ENCODE peak calls at places on chromosomes 12 and 14, in ten cellular contexts. One of them, this sample, is unnamed.

GRCh38 chr14:61653507-61653906 is 41.8 kb upstream of the HIF1A start:
- DNase-seq in colonic mucosa: no peak
- DNase-seq in MCF 10A: peak
- DNase-seq in fibroblast of pulmonary artery: peak
- DNase-seq in CD8-positive, alpha-beta T cell: no peak
- DNase-seq in stomach: no peak
- DNase-seq in transverse colon: no peak
- DNase-seq in A549: no peak
- DNase-seq in neural crest cell: no peak
- DNase-seq in progenitor cell of endocrine pancreas: no peak
- DNase-seq in this sample: no peak

GRCh38 chr14:60965402-60965801 is 15.5 kb downstream of the TRMT5 start:
- DNase-seq in colonic mucosa: no peak
- DNase-seq in MCF 10A: peak
- DNase-seq in fibroblast of pulmonary artery: peak
- DNase-seq in CD8-positive, alpha-beta T cell: no peak
- DNase-seq in stomach: no peak
- DNase-seq in transverse colon: no peak
- DNase-seq in A549: no peak
- DNase-seq in neural crest cell: no peak
- DNase-seq in progenitor cell of endocrine pancreas: no peak
- DNase-seq in this sample: no peak

GRCh38 chr12:40028296-40028695 is 77.6 kb downstream of the SLC2A13 start:
- DNase-seq in colonic mucosa: no peak
- DNase-seq in MCF 10A: peak
- DNase-seq in fibroblast of pulmonary artery: no peak
- DNase-seq in CD8-positive, alpha-beta T cell: no peak
- DNase-seq in stomach: no peak
- DNase-seq in transverse colon: no peak
- DNase-seq in A549: no peak
- DNase-seq in neural crest cell: no peak
- DNase-seq in progenitor cell of endocrine pancreas: no peak
- DNase-seq in this sample: no peak

GRCh38 chr12:9134981-9135628 is 19.4 kb upstream of the A2M start:
- DNase-seq in colonic mucosa: no peak
- DNase-seq in MCF 10A: peak
- DNase-seq in fibroblast of pulmonary artery: no peak
- DNase-seq in CD8-positive, alpha-beta T cell: no peak
- DNase-seq in stomach: no peak
- DNase-seq in transverse colon: no peak
- DNase-seq in A549: peak
- DNase-seq in neural crest cell: no peak
- DNase-seq in progenitor cell of endocrine pancreas: no peak
- DNase-seq in this sample: no peak

GRCh38 chr12:78115889-78116288 is 285.2 kb downstream of the NAV3 start:
- DNase-seq in colonic mucosa: no peak
- DNase-seq in MCF 10A: no peak
- DNase-seq in fibroblast of pulmonary artery: no peak
- DNase-seq in CD8-positive, alpha-beta T cell: no peak
- DNase-seq in stomach: no peak
- DNase-seq in transverse colon: no peak
- DNase-seq in A549: no peak
- DNase-seq in neural crest cell: no peak
- DNase-seq in progenitor cell of endocrine pancreas: no peak
- DNase-seq in this sample: no peak

GRCh38 chr12:67617619-67618018 is 30.9 kb upstream of the DYRK2 start:
- DNase-seq in colonic mucosa: no peak
- DNase-seq in MCF 10A: no peak
- DNase-seq in fibroblast of pulmonary artery: no peak
- DNase-seq in CD8-positive, alpha-beta T cell: no peak
- DNase-seq in stomach: no peak
- DNase-seq in transverse colon: no peak
- DNase-seq in A549: no peak
- DNase-seq in neural crest cell: no peak
- DNase-seq in progenitor cell of endocrine pancreas: no peak
- DNase-seq in this sample: no peak

GRCh38 chr14:96592591-96593388 is 90.6 kb downstream of the PAPOLA start:
- DNase-seq in colonic mucosa: peak
- DNase-seq in MCF 10A: no peak
- DNase-seq in fibroblast of pulmonary artery: peak
- DNase-seq in CD8-positive, alpha-beta T cell: peak
- DNase-seq in stomach: peak
- DNase-seq in transverse colon: peak
- DNase-seq in A549: peak
- DNase-seq in neural crest cell: peak
- DNase-seq in progenitor cell of endocrine pancreas: peak
- DNase-seq in this sample: peak

GRCh38 chr12:24901975-24902461 is 46.9 kb downstream of the BCAT1 start:
- DNase-seq in colonic mucosa: no peak
- DNase-seq in MCF 10A: no peak
- DNase-seq in fibroblast of pulmonary artery: no peak
- DNase-seq in CD8-positive, alpha-beta T cell: no peak
- DNase-seq in stomach: no peak
- DNase-seq in transverse colon: no peak
- DNase-seq in A549: no peak
- DNase-seq in neural crest cell: peak
- DNase-seq in progenitor cell of endocrine pancreas: peak
- DNase-seq in this sample: no peak

GRCh38 chr12:94074970-94075695 is 73.2 kb upstream of the PLXNC1 start:
- DNase-seq in colonic mucosa: peak
- DNase-seq in MCF 10A: peak
- DNase-seq in fibroblast of pulmonary artery: peak
- DNase-seq in CD8-positive, alpha-beta T cell: no peak
- DNase-seq in stomach: peak
- DNase-seq in transverse colon: peak
- DNase-seq in A549: peak
- DNase-seq in neural crest cell: no peak
- DNase-seq in progenitor cell of endocrine pancreas: no peak
- DNase-seq in this sample: no peak

GRCh38 chr14:106185837-106186233 is 659.5 kb downstream of the TMEM121 start:
- DNase-seq in colonic mucosa: peak
- DNase-seq in MCF 10A: peak
- DNase-seq in fibroblast of pulmonary artery: no peak
- DNase-seq in CD8-positive, alpha-beta T cell: peak
- DNase-seq in stomach: peak
- DNase-seq in transverse colon: peak
- DNase-seq in A549: no peak
- DNase-seq in neural crest cell: no peak
- DNase-seq in progenitor cell of endocrine pancreas: no peak
- DNase-seq in this sample: no peak
- TF ChIP-seq CTCF in colonic mucosa: no peak
- TF ChIP-seq CTCF in MCF 10A: no peak
- TF ChIP-seq CTCF in fibroblast of pulmonary artery: no peak
- TF ChIP-seq CTCF in CD8-positive, alpha-beta T cell: peak
- TF ChIP-seq CTCF in stomach: no peak
- TF ChIP-seq CTCF in transverse colon: no peak
- TF ChIP-seq CTCF in A549: no peak
- TF ChIP-seq CTCF in neural crest cell: no peak
- TF ChIP-seq CTCF in progenitor cell of endocrine pancreas: no peak
- TF ChIP-seq CTCF in this sample: no peak

GRCh38 chr12:119412811-119413794 is 78.6 kb downstream of the CCDC60 start:
- DNase-seq in colonic mucosa: peak
- DNase-seq in MCF 10A: peak
- DNase-seq in fibroblast of pulmonary artery: peak
- DNase-seq in CD8-positive, alpha-beta T cell: peak
- DNase-seq in stomach: peak
- DNase-seq in transverse colon: peak
- DNase-seq in A549: peak
- DNase-seq in neural crest cell: peak
- DNase-seq in progenitor cell of endocrine pancreas: peak
- DNase-seq in this sample: peak

GRCh38 chr12:119415714-119416113 is 81.2 kb downstream of the CCDC60 start:
- DNase-seq in colonic mucosa: peak
- DNase-seq in MCF 10A: no peak
- DNase-seq in fibroblast of pulmonary artery: no peak
- DNase-seq in CD8-positive, alpha-beta T cell: no peak
- DNase-seq in stomach: no peak
- DNase-seq in transverse colon: no peak
- DNase-seq in A549: no peak
- DNase-seq in neural crest cell: no peak
- DNase-seq in progenitor cell of endocrine pancreas: no peak
- DNase-seq in this sample: no peak

GRCh38 chr12:119419371-119419770 is 84.8 kb downstream of the CCDC60 start:
- DNase-seq in colonic mucosa: no peak
- DNase-seq in MCF 10A: no peak
- DNase-seq in fibroblast of pulmonary artery: no peak
- DNase-seq in CD8-positive, alpha-beta T cell: no peak
- DNase-seq in stomach: no peak
- DNase-seq in transverse colon: no peak
- DNase-seq in A549: no peak
- DNase-seq in neural crest cell: no peak
- DNase-seq in progenitor cell of endocrine pancreas: no peak
- DNase-seq in this sample: no peak

GRCh38 chr12:119423285-119423684 is 88.8 kb downstream of the CCDC60 start:
- DNase-seq in colonic mucosa: no peak
- DNase-seq in MCF 10A: no peak
- DNase-seq in fibroblast of pulmonary artery: no peak
- DNase-seq in CD8-positive, alpha-beta T cell: no peak
- DNase-seq in stomach: no peak
- DNase-seq in transverse colon: no peak
- DNase-seq in A549: no peak
- DNase-seq in neural crest cell: no peak
- DNase-seq in progenitor cell of endocrine pancreas: no peak
- DNase-seq in this sample: no peak

GRCh38 chr12:119417440-119417839 is 82.9 kb downstream of the CCDC60 start:
- DNase-seq in colonic mucosa: no peak
- DNase-seq in MCF 10A: no peak
- DNase-seq in fibroblast of pulmonary artery: no peak
- DNase-seq in CD8-positive, alpha-beta T cell: no peak
- DNase-seq in stomach: no peak
- DNase-seq in transverse colon: no peak
- DNase-seq in A549: no peak
- DNase-seq in neural crest cell: no peak
- DNase-seq in progenitor cell of endocrine pancreas: no peak
- DNase-seq in this sample: no peak
- TF ChIP-seq CTCF in colonic mucosa: no peak
- TF ChIP-seq CTCF in MCF 10A: no peak
- TF ChIP-seq CTCF in fibroblast of pulmonary artery: no peak
- TF ChIP-seq CTCF in CD8-positive, alpha-beta T cell: no peak
- TF ChIP-seq CTCF in stomach: no peak
- TF ChIP-seq CTCF in transverse colon: no peak
- TF ChIP-seq CTCF in A549: no peak
- TF ChIP-seq CTCF in neural crest cell: no peak
- TF ChIP-seq CTCF in progenitor cell of endocrine pancreas: no peak
- TF ChIP-seq CTCF in this sample: no peak

GRCh38 chr12:130281157-130281799 is 56.4 kb upstream of the PIWIL1 start:
- DNase-seq in colonic mucosa: no peak
- DNase-seq in MCF 10A: peak
- DNase-seq in fibroblast of pulmonary artery: no peak
- DNase-seq in CD8-positive, alpha-beta T cell: peak
- DNase-seq in stomach: no peak
- DNase-seq in transverse colon: peak
- DNase-seq in A549: peak
- DNase-seq in neural crest cell: peak
- DNase-seq in progenitor cell of endocrine pancreas: peak
- DNase-seq in this sample: no peak

GRCh38 chr12:130286041-130286440 is 51.6 kb upstream of the PIWIL1 start:
- DNase-seq in colonic mucosa: no peak
- DNase-seq in MCF 10A: no peak
- DNase-seq in fibroblast of pulmonary artery: no peak
- DNase-seq in CD8-positive, alpha-beta T cell: no peak
- DNase-seq in stomach: no peak
- DNase-seq in transverse colon: no peak
- DNase-seq in A549: no peak
- DNase-seq in neural crest cell: peak
- DNase-seq in progenitor cell of endocrine pancreas: no peak
- DNase-seq in this sample: no peak

GRCh38 chr12:130280226-130280625 is 57.5 kb upstream of the PIWIL1 start:
- DNase-seq in colonic mucosa: no peak
- DNase-seq in MCF 10A: no peak
- DNase-seq in fibroblast of pulmonary artery: no peak
- DNase-seq in CD8-positive, alpha-beta T cell: no peak
- DNase-seq in stomach: no peak
- DNase-seq in transverse colon: no peak
- DNase-seq in A549: no peak
- DNase-seq in neural crest cell: no peak
- DNase-seq in progenitor cell of endocrine pancreas: no peak
- DNase-seq in this sample: no peak
- TF ChIP-seq CTCF in colonic mucosa: no peak
- TF ChIP-seq CTCF in MCF 10A: no peak
- TF ChIP-seq CTCF in fibroblast of pulmonary artery: no peak
- TF ChIP-seq CTCF in CD8-positive, alpha-beta T cell: no peak
- TF ChIP-seq CTCF in stomach: no peak
- TF ChIP-seq CTCF in transverse colon: no peak
- TF ChIP-seq CTCF in A549: no peak
- TF ChIP-seq CTCF in neural crest cell: no peak
- TF ChIP-seq CTCF in progenitor cell of endocrine pancreas: no peak
- TF ChIP-seq CTCF in this sample: no peak

GRCh38 chr12:92144631-92145480 is 790 bp downstream of the BTG1 start:
- DNase-seq in colonic mucosa: peak
- DNase-seq in MCF 10A: peak
- DNase-seq in fibroblast of pulmonary artery: peak
- DNase-seq in CD8-positive, alpha-beta T cell: peak
- DNase-seq in stomach: peak
- DNase-seq in transverse colon: peak
- DNase-seq in A549: no peak
- DNase-seq in neural crest cell: peak
- DNase-seq in progenitor cell of endocrine pancreas: peak
- DNase-seq in this sample: peak
- TF ChIP-seq CTCF in colonic mucosa: no peak
- TF ChIP-seq CTCF in MCF 10A: no peak
- TF ChIP-seq CTCF in fibroblast of pulmonary artery: no peak
- TF ChIP-seq CTCF in CD8-positive, alpha-beta T cell: no peak
- TF ChIP-seq CTCF in stomach: no peak
- TF ChIP-seq CTCF in transverse colon: no peak
- TF ChIP-seq CTCF in A549: no peak
- TF ChIP-seq CTCF in neural crest cell: peak
- TF ChIP-seq CTCF in progenitor cell of endocrine pancreas: peak
- TF ChIP-seq CTCF in this sample: no peak

GRCh38 chr14:22978873-22979671 is 3.3 kb downstream of the AJUBA start:
- DNase-seq in colonic mucosa: peak
- DNase-seq in MCF 10A: peak
- DNase-seq in fibroblast of pulmonary artery: no peak
- DNase-seq in CD8-positive, alpha-beta T cell: no peak
- DNase-seq in stomach: no peak
- DNase-seq in transverse colon: no peak
- DNase-seq in A549: no peak
- DNase-seq in neural crest cell: no peak
- DNase-seq in progenitor cell of endocrine pancreas: no peak
- DNase-seq in this sample: no peak
- TF ChIP-seq CTCF in colonic mucosa: no peak
- TF ChIP-seq CTCF in MCF 10A: no peak
- TF ChIP-seq CTCF in fibroblast of pulmonary artery: no peak
- TF ChIP-seq CTCF in CD8-positive, alpha-beta T cell: no peak
- TF ChIP-seq CTCF in stomach: no peak
- TF ChIP-seq CTCF in transverse colon: no peak
- TF ChIP-seq CTCF in A549: no peak
- TF ChIP-seq CTCF in neural crest cell: no peak
- TF ChIP-seq CTCF in progenitor cell of endocrine pancreas: no peak
- TF ChIP-seq CTCF in this sample: no peak